ENCODE peak calls at places on chromosomes 16 and 17, in six cellular contexts. One of them, this sample, is unnamed.

GRCh38 chr17:1179112-1179634 is 608 bp downstream of the ABR start:
- DNase-seq in Daoy: peak
- DNase-seq in stimulated activated naive CD8-positive, alpha-beta T cell treated with anti-CD3 and anti-CD28 coated beads, Interleukin-15, Interleukin-2, amounts not matched to agents 100 U/mL and 50 U/mL, for 24 hours: no peak
- DNase-seq in stimulated activated CD4-positive, alpha-beta T cell treated with anti-CD3 and anti-CD28 coated beads, Interleukin-4, amount 100 ng/mL, for 48 hours: no peak
- DNase-seq in T-helper 2 cell: no peak
- DNase-seq in fibroblast of pulmonary artery: no peak
- DNase-seq in this sample: no peak

GRCh38 chr17:50684612-50685333 is 22.9 kb downstream of the ANKRD40 start:
- DNase-seq in Daoy: peak
- DNase-seq in stimulated activated naive CD8-positive, alpha-beta T cell treated with anti-CD3 and anti-CD28 coated beads, Interleukin-15, Interleukin-2, amounts not matched to agents 100 U/mL and 50 U/mL, for 24 hours: no peak
- DNase-seq in stimulated activated CD4-positive, alpha-beta T cell treated with anti-CD3 and anti-CD28 coated beads, Interleukin-4, amount 100 ng/mL, for 48 hours: no peak
- DNase-seq in T-helper 2 cell: no peak
- DNase-seq in fibroblast of pulmonary artery: no peak
- DNase-seq in this sample: no peak

GRCh38 chr17:40068917-40069750 is 6.4 kb downstream of the THRA start:
- DNase-seq in Daoy: peak
- DNase-seq in stimulated activated naive CD8-positive, alpha-beta T cell treated with anti-CD3 and anti-CD28 coated beads, Interleukin-15, Interleukin-2, amounts not matched to agents 100 U/mL and 50 U/mL, for 24 hours: peak
- DNase-seq in stimulated activated CD4-positive, alpha-beta T cell treated with anti-CD3 and anti-CD28 coated beads, Interleukin-4, amount 100 ng/mL, for 48 hours: peak
- DNase-seq in T-helper 2 cell: peak
- DNase-seq in fibroblast of pulmonary artery: peak
- DNase-seq in this sample: peak

GRCh38 chr16:62064173-62064572 is 27.9 kb upstream of the CDH8 start:
- DNase-seq in Daoy: no peak
- DNase-seq in stimulated activated naive CD8-positive, alpha-beta T cell treated with anti-CD3 and anti-CD28 coated beads, Interleukin-15, Interleukin-2, amounts not matched to agents 100 U/mL and 50 U/mL, for 24 hours: no peak
- DNase-seq in stimulated activated CD4-positive, alpha-beta T cell treated with anti-CD3 and anti-CD28 coated beads, Interleukin-4, amount 100 ng/mL, for 48 hours: no peak
- DNase-seq in T-helper 2 cell: no peak
- DNase-seq in fibroblast of pulmonary artery: no peak
- DNase-seq in this sample: no peak

GRCh38 chr16:85574672-85575475 is 38.2 kb upstream of the GSE1 start:
- DNase-seq in Daoy: no peak
- DNase-seq in stimulated activated naive CD8-positive, alpha-beta T cell treated with anti-CD3 and anti-CD28 coated beads, Interleukin-15, Interleukin-2, amounts not matched to agents 100 U/mL and 50 U/mL, for 24 hours: no peak
- DNase-seq in stimulated activated CD4-positive, alpha-beta T cell treated with anti-CD3 and anti-CD28 coated beads, Interleukin-4, amount 100 ng/mL, for 48 hours: no peak
- DNase-seq in T-helper 2 cell: no peak
- DNase-seq in fibroblast of pulmonary artery: no peak
- DNase-seq in this sample: no peak

GRCh38 chr16:3459401-3460090 is 16.1 kb downstream of the NAA60 start:
- DNase-seq in Daoy: no peak
- DNase-seq in stimulated activated naive CD8-positive, alpha-beta T cell treated with anti-CD3 and anti-CD28 coated beads, Interleukin-15, Interleukin-2, amounts not matched to agents 100 U/mL and 50 U/mL, for 24 hours: no peak
- DNase-seq in stimulated activated CD4-positive, alpha-beta T cell treated with anti-CD3 and anti-CD28 coated beads, Interleukin-4, amount 100 ng/mL, for 48 hours: no peak
- DNase-seq in T-helper 2 cell: no peak
- DNase-seq in fibroblast of pulmonary artery: no peak
- DNase-seq in this sample: no peak

GRCh38 chr16:3979518-3979917 is 99.0 kb upstream of the CREBBP start:
- DNase-seq in Daoy: no peak
- DNase-seq in stimulated activated naive CD8-positive, alpha-beta T cell treated with anti-CD3 and anti-CD28 coated beads, Interleukin-15, Interleukin-2, amounts not matched to agents 100 U/mL and 50 U/mL, for 24 hours: no peak
- DNase-seq in stimulated activated CD4-positive, alpha-beta T cell treated with anti-CD3 and anti-CD28 coated beads, Interleukin-4, amount 100 ng/mL, for 48 hours: no peak
- DNase-seq in T-helper 2 cell: no peak
- DNase-seq in fibroblast of pulmonary artery: no peak
- DNase-seq in this sample: no peak

GRCh38 chr16:4111748-4112696 is 4.2 kb downstream of the ADCY9 start:
- DNase-seq in Daoy: no peak
- DNase-seq in stimulated activated naive CD8-positive, alpha-beta T cell treated with anti-CD3 and anti-CD28 coated beads, Interleukin-15, Interleukin-2, amounts not matched to agents 100 U/mL and 50 U/mL, for 24 hours: no peak
- DNase-seq in stimulated activated CD4-positive, alpha-beta T cell treated with anti-CD3 and anti-CD28 coated beads, Interleukin-4, amount 100 ng/mL, for 48 hours: no peak
- DNase-seq in T-helper 2 cell: no peak
- DNase-seq in fibroblast of pulmonary artery: peak
- DNase-seq in this sample: no peak

GRCh38 chr16:53224932-53225533 is 170.2 kb downstream of the CHD9 start:
- DNase-seq in Daoy: peak
- DNase-seq in stimulated activated naive CD8-positive, alpha-beta T cell treated with anti-CD3 and anti-CD28 coated beads, Interleukin-15, Interleukin-2, amounts not matched to agents 100 U/mL and 50 U/mL, for 24 hours: no peak
- DNase-seq in stimulated activated CD4-positive, alpha-beta T cell treated with anti-CD3 and anti-CD28 coated beads, Interleukin-4, amount 100 ng/mL, for 48 hours: no peak
- DNase-seq in T-helper 2 cell: no peak
- DNase-seq in fibroblast of pulmonary artery: peak
- DNase-seq in this sample: no peak

GRCh38 chr17:8175795-8176196 is 384 bp downstream of the TMEM107 start:
- DNase-seq in Daoy: no peak
- DNase-seq in stimulated activated naive CD8-positive, alpha-beta T cell treated with anti-CD3 and anti-CD28 coated beads, Interleukin-15, Interleukin-2, amounts not matched to agents 100 U/mL and 50 U/mL, for 24 hours: peak
- DNase-seq in stimulated activated CD4-positive, alpha-beta T cell treated with anti-CD3 and anti-CD28 coated beads, Interleukin-4, amount 100 ng/mL, for 48 hours: no peak
- DNase-seq in T-helper 2 cell: no peak
- DNase-seq in fibroblast of pulmonary artery: no peak
- DNase-seq in this sample: no peak

GRCh38 chr17:67043283-67043682 is 1.1 kb upstream of the CACNG1 start:
- DNase-seq in Daoy: no peak
- DNase-seq in stimulated activated naive CD8-positive, alpha-beta T cell treated with anti-CD3 and anti-CD28 coated beads, Interleukin-15, Interleukin-2, amounts not matched to agents 100 U/mL and 50 U/mL, for 24 hours: no peak
- DNase-seq in stimulated activated CD4-positive, alpha-beta T cell treated with anti-CD3 and anti-CD28 coated beads, Interleukin-4, amount 100 ng/mL, for 48 hours: no peak
- DNase-seq in T-helper 2 cell: no peak
- DNase-seq in fibroblast of pulmonary artery: no peak
- DNase-seq in this sample: no peak

GRCh38 chr16:87424260-87424659 is 32.1 kb downstream of the MAP1LC3B start:
- DNase-seq in Daoy: no peak
- DNase-seq in stimulated activated naive CD8-positive, alpha-beta T cell treated with anti-CD3 and anti-CD28 coated beads, Interleukin-15, Interleukin-2, amounts not matched to agents 100 U/mL and 50 U/mL, for 24 hours: no peak
- DNase-seq in stimulated activated CD4-positive, alpha-beta T cell treated with anti-CD3 and anti-CD28 coated beads, Interleukin-4, amount 100 ng/mL, for 48 hours: no peak
- DNase-seq in T-helper 2 cell: no peak
- DNase-seq in fibroblast of pulmonary artery: no peak
- DNase-seq in this sample: no peak

GRCh38 chr16:31356566-31357323 is 1.8 kb downstream of the ITGAX start:
- DNase-seq in Daoy: peak
- DNase-seq in stimulated activated naive CD8-positive, alpha-beta T cell treated with anti-CD3 and anti-CD28 coated beads, Interleukin-15, Interleukin-2, amounts not matched to agents 100 U/mL and 50 U/mL, for 24 hours: peak
- DNase-seq in stimulated activated CD4-positive, alpha-beta T cell treated with anti-CD3 and anti-CD28 coated beads, Interleukin-4, amount 100 ng/mL, for 48 hours: no peak
- DNase-seq in T-helper 2 cell: no peak
- DNase-seq in fibroblast of pulmonary artery: no peak
- DNase-seq in this sample: no peak

GRCh38 chr16:10617662-10618420 is 37.4 kb upstream of the EMP2 start:
- DNase-seq in Daoy: peak
- DNase-seq in stimulated activated naive CD8-positive, alpha-beta T cell treated with anti-CD3 and anti-CD28 coated beads, Interleukin-15, Interleukin-2, amounts not matched to agents 100 U/mL and 50 U/mL, for 24 hours: no peak
- DNase-seq in stimulated activated CD4-positive, alpha-beta T cell treated with anti-CD3 and anti-CD28 coated beads, Interleukin-4, amount 100 ng/mL, for 48 hours: no peak
- DNase-seq in T-helper 2 cell: no peak
- DNase-seq in fibroblast of pulmonary artery: no peak
- DNase-seq in this sample: no peak

GRCh38 chr17:58189436-58190146 is 2.9 kb upstream of the EPX start:
- DNase-seq in Daoy: peak
- DNase-seq in stimulated activated naive CD8-positive, alpha-beta T cell treated with anti-CD3 and anti-CD28 coated beads, Interleukin-15, Interleukin-2, amounts not matched to agents 100 U/mL and 50 U/mL, for 24 hours: no peak
- DNase-seq in stimulated activated CD4-positive, alpha-beta T cell treated with anti-CD3 and anti-CD28 coated beads, Interleukin-4, amount 100 ng/mL, for 48 hours: no peak
- DNase-seq in T-helper 2 cell: no peak
- DNase-seq in fibroblast of pulmonary artery: peak
- DNase-seq in this sample: peak

GRCh38 chr17:6948562-6948961 is 47.3 kb upstream of the ALOX12 start:
- DNase-seq in Daoy: no peak
- DNase-seq in stimulated activated naive CD8-positive, alpha-beta T cell treated with anti-CD3 and anti-CD28 coated beads, Interleukin-15, Interleukin-2, amounts not matched to agents 100 U/mL and 50 U/mL, for 24 hours: no peak
- DNase-seq in stimulated activated CD4-positive, alpha-beta T cell treated with anti-CD3 and anti-CD28 coated beads, Interleukin-4, amount 100 ng/mL, for 48 hours: no peak
- DNase-seq in T-helper 2 cell: no peak
- DNase-seq in fibroblast of pulmonary artery: no peak
- DNase-seq in this sample: peak

GRCh38 chr16:49821614-49822282 is 34.2 kb downstream of the ZNF423 start:
- DNase-seq in Daoy: no peak
- DNase-seq in stimulated activated naive CD8-positive, alpha-beta T cell treated with anti-CD3 and anti-CD28 coated beads, Interleukin-15, Interleukin-2, amounts not matched to agents 100 U/mL and 50 U/mL, for 24 hours: no peak
- DNase-seq in stimulated activated CD4-positive, alpha-beta T cell treated with anti-CD3 and anti-CD28 coated beads, Interleukin-4, amount 100 ng/mL, for 48 hours: no peak
- DNase-seq in T-helper 2 cell: no peak
- DNase-seq in fibroblast of pulmonary artery: peak
- DNase-seq in this sample: no peak

GRCh38 chr17:49132699-49133364 is at the start of gene B4GALNT2:
- DNase-seq in Daoy: peak
- DNase-seq in stimulated activated naive CD8-positive, alpha-beta T cell treated with anti-CD3 and anti-CD28 coated beads, Interleukin-15, Interleukin-2, amounts not matched to agents 100 U/mL and 50 U/mL, for 24 hours: peak
- DNase-seq in stimulated activated CD4-positive, alpha-beta T cell treated with anti-CD3 and anti-CD28 coated beads, Interleukin-4, amount 100 ng/mL, for 48 hours: peak
- DNase-seq in T-helper 2 cell: no peak
- DNase-seq in fibroblast of pulmonary artery: no peak
- DNase-seq in this sample: no peak

GRCh38 chr16:84156342-84156784 is 11.3 kb downstream of the DNAAF1 start:
- DNase-seq in Daoy: peak
- DNase-seq in stimulated activated naive CD8-positive, alpha-beta T cell treated with anti-CD3 and anti-CD28 coated beads, Interleukin-15, Interleukin-2, amounts not matched to agents 100 U/mL and 50 U/mL, for 24 hours: no peak
- DNase-seq in stimulated activated CD4-positive, alpha-beta T cell treated with anti-CD3 and anti-CD28 coated beads, Interleukin-4, amount 100 ng/mL, for 48 hours: no peak
- DNase-seq in T-helper 2 cell: no peak
- DNase-seq in fibroblast of pulmonary artery: no peak
- DNase-seq in this sample: no peak

GRCh38 chr17:48062273-48062672 is 14.1 kb downstream of the NFE2L1 start:
- DNase-seq in Daoy: no peak
- DNase-seq in stimulated activated naive CD8-positive, alpha-beta T cell treated with anti-CD3 and anti-CD28 coated beads, Interleukin-15, Interleukin-2, amounts not matched to agents 100 U/mL and 50 U/mL, for 24 hours: no peak
- DNase-seq in stimulated activated CD4-positive, alpha-beta T cell treated with anti-CD3 and anti-CD28 coated beads, Interleukin-4, amount 100 ng/mL, for 48 hours: no peak
- DNase-seq in T-helper 2 cell: no peak
- DNase-seq in fibroblast of pulmonary artery: no peak
- DNase-seq in this sample: no peak

GRCh38 chr17:49200423-49201083 is 9.8 kb downstream of the GNGT2 start:
- DNase-seq in Daoy: no peak
- DNase-seq in stimulated activated naive CD8-positive, alpha-beta T cell treated with anti-CD3 and anti-CD28 coated beads, Interleukin-15, Interleukin-2, amounts not matched to agents 100 U/mL and 50 U/mL, for 24 hours: no peak
- DNase-seq in stimulated activated CD4-positive, alpha-beta T cell treated with anti-CD3 and anti-CD28 coated beads, Interleukin-4, amount 100 ng/mL, for 48 hours: no peak
- DNase-seq in T-helper 2 cell: no peak
- DNase-seq in fibroblast of pulmonary artery: no peak
- DNase-seq in this sample: no peak

GRCh38 chr16:57795431-57795878 is 6.8 kb downstream of the KIFC3 start:
- DNase-seq in Daoy: peak
- DNase-seq in stimulated activated naive CD8-positive, alpha-beta T cell treated with anti-CD3 and anti-CD28 coated beads, Interleukin-15, Interleukin-2, amounts not matched to agents 100 U/mL and 50 U/mL, for 24 hours: peak
- DNase-seq in stimulated activated CD4-positive, alpha-beta T cell treated with anti-CD3 and anti-CD28 coated beads, Interleukin-4, amount 100 ng/mL, for 48 hours: no peak
- DNase-seq in T-helper 2 cell: no peak
- DNase-seq in fibroblast of pulmonary artery: peak
- DNase-seq in this sample: no peak

GRCh38 chr16:89581045-89581695 is 5.6 kb downstream of the CPNE7 start:
- DNase-seq in Daoy: peak
- DNase-seq in stimulated activated naive CD8-positive, alpha-beta T cell treated with anti-CD3 and anti-CD28 coated beads, Interleukin-15, Interleukin-2, amounts not matched to agents 100 U/mL and 50 U/mL, for 24 hours: no peak
- DNase-seq in stimulated activated CD4-positive, alpha-beta T cell treated with anti-CD3 and anti-CD28 coated beads, Interleukin-4, amount 100 ng/mL, for 48 hours: no peak
- DNase-seq in T-helper 2 cell: no peak
- DNase-seq in fibroblast of pulmonary artery: peak
- DNase-seq in this sample: no peak

GRCh38 chr16:23134274-23134673 is 15.0 kb downstream of the USP31 start:
- DNase-seq in Daoy: peak
- DNase-seq in stimulated activated naive CD8-positive, alpha-beta T cell treated with anti-CD3 and anti-CD28 coated beads, Interleukin-15, Interleukin-2, amounts not matched to agents 100 U/mL and 50 U/mL, for 24 hours: no peak
- DNase-seq in stimulated activated CD4-positive, alpha-beta T cell treated with anti-CD3 and anti-CD28 coated beads, Interleukin-4, amount 100 ng/mL, for 48 hours: no peak
- DNase-seq in T-helper 2 cell: no peak
- DNase-seq in fibroblast of pulmonary artery: peak
- DNase-seq in this sample: peak

GRCh38 chr17:45247429-45248131 is 14.3 kb downstream of the SPATA32 start:
- DNase-seq in Daoy: peak
- DNase-seq in stimulated activated naive CD8-positive, alpha-beta T cell treated with anti-CD3 and anti-CD28 coated beads, Interleukin-15, Interleukin-2, amounts not matched to agents 100 U/mL and 50 U/mL, for 24 hours: peak
- DNase-seq in stimulated activated CD4-positive, alpha-beta T cell treated with anti-CD3 and anti-CD28 coated beads, Interleukin-4, amount 100 ng/mL, for 48 hours: peak
- DNase-seq in T-helper 2 cell: peak
- DNase-seq in fibroblast of pulmonary artery: peak
- DNase-seq in this sample: peak

GRCh38 chr17:78935419-78936323 is 10.5 kb upstream of the TIMP2 start:
- DNase-seq in Daoy: peak
- DNase-seq in stimulated activated naive CD8-positive, alpha-beta T cell treated with anti-CD3 and anti-CD28 coated beads, Interleukin-15, Interleukin-2, amounts not matched to agents 100 U/mL and 50 U/mL, for 24 hours: no peak
- DNase-seq in stimulated activated CD4-positive, alpha-beta T cell treated with anti-CD3 and anti-CD28 coated beads, Interleukin-4, amount 100 ng/mL, for 48 hours: no peak
- DNase-seq in T-helper 2 cell: no peak
- DNase-seq in fibroblast of pulmonary artery: peak
- DNase-seq in this sample: peak

GRCh38 chr17:67258836-67259468 is 14.0 kb upstream of the HELZ start:
- DNase-seq in Daoy: no peak
- DNase-seq in stimulated activated naive CD8-positive, alpha-beta T cell treated with anti-CD3 and anti-CD28 coated beads, Interleukin-15, Interleukin-2, amounts not matched to agents 100 U/mL and 50 U/mL, for 24 hours: peak
- DNase-seq in stimulated activated CD4-positive, alpha-beta T cell treated with anti-CD3 and anti-CD28 coated beads, Interleukin-4, amount 100 ng/mL, for 48 hours: no peak
- DNase-seq in T-helper 2 cell: no peak
- DNase-seq in fibroblast of pulmonary artery: no peak
- DNase-seq in this sample: no peak

GRCh38 chr16:67481561-67482259 is 753 bp upstream of the ATP6V0D1 start:
- DNase-seq in Daoy: peak
- DNase-seq in stimulated activated naive CD8-positive, alpha-beta T cell treated with anti-CD3 and anti-CD28 coated beads, Interleukin-15, Interleukin-2, amounts not matched to agents 100 U/mL and 50 U/mL, for 24 hours: peak
- DNase-seq in stimulated activated CD4-positive, alpha-beta T cell treated with anti-CD3 and anti-CD28 coated beads, Interleukin-4, amount 100 ng/mL, for 48 hours: peak
- DNase-seq in T-helper 2 cell: peak
- DNase-seq in fibroblast of pulmonary artery: peak
- DNase-seq in this sample: peak

GRCh38 chr17:9036336-9036735 is 15.0 kb downstream of the NTN1 start:
- DNase-seq in Daoy: no peak
- DNase-seq in stimulated activated naive CD8-positive, alpha-beta T cell treated with anti-CD3 and anti-CD28 coated beads, Interleukin-15, Interleukin-2, amounts not matched to agents 100 U/mL and 50 U/mL, for 24 hours: no peak
- DNase-seq in stimulated activated CD4-positive, alpha-beta T cell treated with anti-CD3 and anti-CD28 coated beads, Interleukin-4, amount 100 ng/mL, for 48 hours: no peak
- DNase-seq in T-helper 2 cell: no peak
- DNase-seq in fibroblast of pulmonary artery: no peak
- DNase-seq in this sample: no peak